ENCODE peak calls at places on chromosomes 7 and 10, in ten cellular contexts. V is GM23248, O is coronary artery, I is RPMI8226, H is SW480, E is HL-60, W is tibial nerve, A is GM13976, Q is kidney tubule cell, Z is heart left ventricle. F is an unnamed sample.

GRCh38 chr10:18918545-18918944 is 130.1 kb upstream of the MALRD1 start:
- DNase-seq in E (no peak), H (no peak), Q (peak), V (peak), I (no peak), A (no peak), O (no peak), W (no peak), Z (no peak), F (no peak)

GRCh38 chr7:97027427-97028234 is 3.0 kb upstream of the DLX5 start:
- DNase-seq in A (peak), O (no peak), V (peak), E (peak), W (peak), H (peak), Q (peak), Z (peak), I (peak), F (peak)

GRCh38 chr7:9921326-9921725 is 1052.3 kb upstream of the PHF14 start:
- DNase-seq in Z (no peak), E (no peak), I (no peak), W (no peak), H (no peak), Q (no peak), O (no peak), A (no peak), V (no peak), F (no peak)

GRCh38 chr7:90455163-90456030 is 14.0 kb upstream of the PTTG1IP2 start:
- DNase-seq in H (peak), Z (no peak), Q (peak), V (peak), O (no peak), I (peak), E (peak), W (no peak), A (peak), F (peak)

GRCh38 chr7:139340808-139341057 is 404 bp upstream of the FMC1 start:
- DNase-seq in O (peak), Q (no peak), A (no peak), I (no peak), V (no peak), W (peak), Z (no peak), H (no peak), E (no peak), F (no peak)

GRCh38 chr7:34073676-34074075 is 168.3 kb downstream of the BMPER start:
- DNase-seq in Z (no peak), I (no peak), V (peak), A (no peak), Q (no peak), E (no peak), W (no peak), O (no peak), H (no peak), F (no peak)

GRCh38 chr10:97426776-97427570 is 982 bp downstream of the PGAM1 start:
- DNase-seq in E (no peak), A (no peak), H (no peak), W (no peak), O (no peak), I (peak), V (peak), Z (no peak), Q (no peak), F (peak)

GRCh38 chr7:94509879-94510581 is 421 bp downstream of the CASD1 start:
- DNase-seq in A (peak), Z (peak), I (peak), O (peak), E (peak), V (peak), Q (peak), H (peak), W (peak), F (peak)

GRCh38 chr10:113350311-113350710 is 202.5 kb upstream of the HABP2 start:
- DNase-seq in O (no peak), Z (no peak), A (no peak), I (no peak), V (no peak), E (no peak), H (no peak), W (no peak), Q (no peak), F (no peak)

GRCh38 chr7:29434405-29434804 is 129.2 kb upstream of the PRR15 start:
- DNase-seq in V (no peak), Z (no peak), O (no peak), I (no peak), W (no peak), E (no peak), H (no peak), A (no peak), Q (no peak), F (no peak)

GRCh38 chr7:112986256-112987031 is 100.2 kb downstream of the GPR85 start:
- DNase-seq in O (no peak), A (no peak), Q (peak), I (no peak), W (no peak), E (peak), H (no peak), V (peak), Z (no peak), F (no peak)

GRCh38 chr10:1227505-1228402 is 171.6 kb downstream of the WDR37 start:
- DNase-seq in V (no peak), Z (no peak), I (no peak), Q (no peak), H (no peak), O (no peak), A (no peak), E (no peak), W (no peak), F (no peak)

GRCh38 chr10:42952358-42952757 is 124.5 kb upstream of the RET start:
- DNase-seq in Q (peak), O (peak), A (no peak), W (no peak), I (no peak), H (peak), E (no peak), Z (no peak), V (peak), F (no peak)

GRCh38 chr10:8352696-8353095 is 298.2 kb downstream of the GATA3 start:
- DNase-seq in W (no peak), Q (no peak), Z (no peak), H (peak), V (no peak), A (no peak), E (no peak), O (no peak), I (no peak), F (no peak)

GRCh38 chr7:150431839-150432658 is 18.4 kb upstream of the GIMAP8 start:
- DNase-seq in W (no peak), I (no peak), Q (no peak), O (peak), V (no peak), H (no peak), A (no peak), Z (no peak), E (no peak), F (no peak)

GRCh38 chr7:18357691-18358090 is 137.9 kb upstream of the HDAC9 start:
- DNase-seq in O (no peak), W (no peak), E (no peak), Q (peak), Z (no peak), H (peak), V (peak), A (peak), I (peak), F (peak)

GRCh38 chr10:79268100-79268670 is 79.1 kb upstream of the PPIF start:
- DNase-seq in H (no peak), Z (no peak), Q (peak), V (peak), E (no peak), O (no peak), W (no peak), I (no peak), A (no peak), F (no peak)

GRCh38 chr7:51213618-51214017 is 103.0 kb downstream of the COBL start:
- DNase-seq in O (no peak), E (no peak), I (no peak), Z (no peak), W (no peak), V (no peak), A (no peak), H (no peak), Q (no peak), F (no peak)

GRCh38 chr10:13593560-13593959 is 6.8 kb downstream of the PRPF18 start:
- DNase-seq in E (no peak), I (no peak), O (no peak), Z (no peak), W (no peak), H (no peak), V (peak), A (no peak), Q (no peak), F (no peak)

GRCh38 chr10:130509881-130510689 is 373.9 kb downstream of the GLRX3 start:
- DNase-seq in V (no peak), H (no peak), A (no peak), Z (no peak), I (no peak), E (no peak), W (no peak), O (no peak), Q (no peak), F (no peak)

GRCh38 chr10:44306762-44307161 is 78.1 kb downstream of the CXCL12 start:
- DNase-seq in H (peak), V (peak), Q (no peak), O (no peak), W (no peak), Z (no peak), I (peak), A (no peak), E (no peak), F (peak)

GRCh38 chr7:159008417-159008816 is 136.2 kb downstream of the VIPR2 start:
- DNase-seq in W (no peak), Q (no peak), V (no peak), O (no peak), A (no peak), Z (no peak), E (no peak), I (no peak), H (no peak), F (no peak)

GRCh38 chr10:49104323-49104722 is 11.0 kb downstream of the VSTM4 start:
- DNase-seq in H (no peak), A (no peak), I (no peak), V (no peak), W (no peak), Z (no peak), E (no peak), O (no peak), Q (no peak), F (no peak)

GRCh38 chr10:44253769-44254462 is 131.0 kb downstream of the CXCL12 start:
- DNase-seq in Q (peak), Z (peak), E (no peak), I (no peak), W (peak), O (no peak), V (peak), H (no peak), A (no peak), F (no peak)

GRCh38 chr10:128030498-128031072 is 95.6 kb downstream of the MKI67 start:
- DNase-seq in E (no peak), V (no peak), I (no peak), W (no peak), A (no peak), O (no peak), Q (no peak), Z (no peak), H (no peak), F (no peak)

GRCh38 chr7:141462958-141463357 is 88.3 kb upstream of the AGK start:
- DNase-seq in H (no peak), W (no peak), I (peak), E (no peak), V (no peak), Q (no peak), O (no peak), Z (no peak), A (no peak), F (no peak)

GRCh38 chr10:116105259-116105658 is 167.7 kb downstream of the GFRA1 start:
- DNase-seq in Q (peak), V (no peak), I (no peak), W (no peak), E (no peak), O (no peak), H (no peak), Z (no peak), A (no peak), F (no peak)

GRCh38 chr10:57955076-57955475 is 312.6 kb downstream of the IPMK start:
- DNase-seq in Z (no peak), Q (no peak), H (no peak), V (peak), A (no peak), E (no peak), I (no peak), O (no peak), W (no peak), F (no peak)

GRCh38 chr10:113293167-113293566 is 259.7 kb upstream of the HABP2 start:
- DNase-seq in E (no peak), Z (no peak), V (no peak), W (no peak), I (no peak), O (no peak), H (no peak), Q (no peak), A (no peak), F (no peak)

GRCh38 chr7:95420996-95421846 is 13.6 kb downstream of the PON2 start:
- DNase-seq in Q (peak), I (no peak), E (no peak), V (no peak), H (no peak), O (no peak), Z (no peak), W (no peak), A (no peak), F (no peak)

GRCh38 chr7:54898659-54899340 is 120.0 kb upstream of the EGFR start:
- DNase-seq in W (no peak), E (no peak), Z (no peak), I (no peak), Q (no peak), H (no peak), A (no peak), V (peak), O (no peak), F (no peak)

GRCh38 chr10:36943534-36943933 is 181.9 kb upstream of the ANKRD30A start:
- DNase-seq in A (no peak), Q (no peak), O (no peak), Z (no peak), W (no peak), H (no peak), I (no peak), E (no peak), V (no peak), F (no peak)

GRCh38 chr7:75565129-75565528 is 73.0 kb downstream of the SPDYE5 start:
- DNase-seq in V (peak), A (no peak), I (peak), O (no peak), E (no peak), H (no peak), W (no peak), Q (peak), Z (peak), F (no peak)

GRCh38 chr7:77649950-77650349 is 46.3 kb upstream of the RSBN1L start:
- DNase-seq in W (no peak), E (no peak), A (no peak), O (no peak), Z (no peak), H (no peak), V (peak), I (no peak), Q (no peak), F (no peak)

GRCh38 chr7:158016171-158017087 is 571.2 kb downstream of the PTPRN2 start:
- DNase-seq in Z (no peak), O (peak), A (no peak), E (no peak), I (no peak), Q (peak), H (peak), W (no peak), V (no peak), F (no peak)

GRCh38 chr10:126390324-126390723 is 2.0 kb upstream of the ADAM12 start:
- DNase-seq in Q (no peak), O (no peak), Z (no peak), W (no peak), V (no peak), H (no peak), I (no peak), A (no peak), E (no peak), F (no peak)

GRCh38 chr7:92997719-92998118 is 120.1 kb downstream of the SAMD9 start:
- DNase-seq in I (no peak), H (no peak), Q (no peak), A (no peak), Z (no peak), V (no peak), O (no peak), E (no peak), W (no peak), F (no peak)

GRCh38 chr10:54769051-54769450 is 32.0 kb downstream of the PCDH15 start:
- DNase-seq in E (no peak), H (no peak), Q (no peak), A (no peak), I (no peak), V (no peak), O (no peak), W (no peak), Z (no peak), F (no peak)